ENCODE peak calls at places on chromosomes 7 and 10, in eight cellular contexts. Q is stimulated activated CD4-positive, alpha-beta T cell treated with anti-CD3 and anti-CD28 coated beads, TNF-alpha, amount 100 ng/mL, for 24 hours; Z is activated T-cell treated with anti-CD3 and anti-CD28 coated beads, Interleukin-2, amount 50 U/mL, for 72 hours; K is foreskin fibroblast; M is Kasumi-1; S is GM04504; W is astrocyte of the spinal cord; O is IMR-90. C is an unnamed sample.

GRCh38 chr7:106255246-106255645 is 29.5 kb downstream of the NAMPT start:
- DNase-seq in Q (no peak), Z (no peak), K (no peak), M (no peak), S (no peak), W (no peak), O (no peak), C (no peak)

GRCh38 chr7:15332962-15333361 is 228.9 kb downstream of the AGMO start:
- DNase-seq in Q (no peak), Z (no peak), K (no peak), M (no peak), S (no peak), W (no peak), O (no peak), C (no peak)

GRCh38 chr10:13893926-13894325 is 307.2 kb downstream of the PRPF18 start:
- DNase-seq in Q (no peak), Z (no peak), K (no peak), M (no peak), S (no peak), W (no peak), O (peak; percentile 47), C (no peak)

GRCh38 chr10:43124094-43124521 is 14.1 kb upstream of the CSGALNACT2 start:
- DNase-seq in Q (no peak), Z (no peak), K (no peak), M (no peak), S (no peak), W (no peak), O (no peak), C (no peak)

GRCh38 chr7:134804351-134804750 is 24.9 kb downstream of the CALD1 start:
- DNase-seq in Q (no peak), Z (no peak), K (peak; percentile 48), M (no peak), S (no peak), W (peak; percentile 64), O (peak; percentile 69), C (no peak)

GRCh38 chr10:114487815-114488536 is 83.7 kb upstream of the AFAP1L2 start:
- DNase-seq in Q (no peak), Z (no peak), K (no peak), M (no peak), S (no peak), W (peak; percentile 72), O (peak; percentile 45), C (no peak)

GRCh38 chr7:77580762-77581350 is 43.8 kb downstream of the PTPN12 start:
- DNase-seq in Q (no peak), Z (no peak), K (no peak), M (no peak), S (peak; percentile 23), W (no peak), O (peak; percentile 66), C (no peak)

GRCh38 chr10:69451209-69451783 is at the start of gene TSPAN15:
- DNase-seq in Q (peak; percentile 69), Z (peak; percentile 82), K (peak; percentile 40), M (peak; percentile 83), S (peak; percentile 44), W (peak; percentile 70), O (peak; percentile 46), C (peak; percentile 91)

GRCh38 chr10:88066319-88066718 is 202.9 kb downstream of the PTEN start:
- DNase-seq in Q (no peak), Z (no peak), K (no peak), M (peak; percentile 40), S (no peak), W (no peak), O (no peak), C (no peak)

GRCh38 chr10:44781131-44781530 is 130.0 kb upstream of the TMEM72 start:
- DNase-seq in Q (no peak), Z (no peak), K (no peak), M (no peak), S (no peak), W (no peak), O (no peak), C (no peak)

GRCh38 chr7:6160191-6160623 is 112.2 kb downstream of the CYTH3 start:
- DNase-seq in Q (no peak), Z (no peak), K (peak; percentile 72), M (no peak), S (peak; percentile 69), W (peak; percentile 52), O (peak; percentile 65), C (no peak)

GRCh38 chr10:86284355-86285105 is 82.1 kb downstream of the GRID1 start:
- DNase-seq in Q (no peak), Z (no peak), K (no peak), M (no peak), S (no peak), W (no peak), O (no peak), C (no peak)

GRCh38 chr10:14660872-14661271 is 113.8 kb downstream of the FAM107B start:
- DNase-seq in Q (no peak), Z (no peak), K (no peak), M (peak; percentile 60), S (no peak), W (no peak), O (no peak), C (peak; percentile 28)